ENCODE peak calls at places on chromosomes 13 and 19, in five cellular contexts. R is endothelial cell, I is anterior cingulate cortex, F is RPMI8226, U is iris pigment epithelial cell. N is an unnamed sample.

GRCh38 chr13:65836066-65836465 is 1394.1 kb downstream of the PCDH9 start:
- DNase-seq in R (no peak), U (peak), I (no peak), F (no peak), N (no peak)

GRCh38 chr13:113792236-113792770 is 33.3 kb downstream of the TMEM255B start:
- DNase-seq in R (no peak), I (no peak), F (no peak), U (no peak), N (no peak)

GRCh38 chr13:40477623-40478608 is 188.5 kb downstream of the FOXO1 start:
- DNase-seq in U (peak), I (no peak), F (no peak), R (peak), N (no peak)

GRCh38 chr19:49968279-49968922 is 7.4 kb upstream of the SIGLEC11 start:
- DNase-seq in U (no peak), F (no peak), I (no peak), R (no peak), N (no peak)

GRCh38 chr13:83878691-83879410 is 3.4 kb downstream of the SLITRK1 start:
- DNase-seq in U (no peak), R (no peak), I (peak), F (no peak), N (no peak)

GRCh38 chr13:100304241-100304640 is 215.3 kb downstream of the PCCA start:
- DNase-seq in I (no peak), U (no peak), F (no peak), R (no peak), N (no peak)

GRCh38 chr13:91312324-91312723 is 35.2 kb upstream of the MIR17HG start:
- DNase-seq in I (no peak), F (no peak), R (no peak), U (no peak), N (no peak)

GRCh38 chr13:68078457-68078856 is 848.3 kb upstream of the PCDH9 start:
- DNase-seq in R (no peak), I (no peak), U (no peak), F (no peak), N (no peak)

GRCh38 chr13:38394777-38395504 is 45.3 kb downstream of the UFM1 start:
- DNase-seq in R (no peak), F (no peak), U (peak), I (no peak), N (no peak)

GRCh38 chr13:60335531-60335930 is 61.5 kb upstream of the TDRD3 start:
- DNase-seq in I (no peak), R (no peak), U (peak), F (no peak), N (no peak)

GRCh38 chr19:412356-413355 is 3.7 kb upstream of the C2CD4C start:
- DNase-seq in U (peak), I (no peak), F (no peak), R (no peak), N (no peak)

GRCh38 chr13:71811344-71811743 is 55.7 kb downstream of the DACH1 start:
- DNase-seq in U (no peak), F (no peak), R (no peak), I (no peak), N (no peak)

GRCh38 chr19:56132316-56132822 is 8.7 kb upstream of the ZNF444 start:
- DNase-seq in U (peak), I (no peak), R (no peak), F (no peak), N (no peak)

GRCh38 chr13:99269627-99270252 is 11.6 kb upstream of the GPR18 start:
- DNase-seq in R (no peak), I (no peak), F (peak), U (peak), N (peak)

GRCh38 chr19:30222993-30223865 is 149.0 kb upstream of the ZNF536 start:
- DNase-seq in R (peak), U (no peak), F (no peak), I (no peak), N (no peak)

GRCh38 chr13:98571955-98572662 is 4.8 kb downstream of the STK24 start:
- DNase-seq in U (peak), I (no peak), F (peak), R (no peak), N (no peak)

GRCh38 chr13:99677388-99677951 is 176.2 kb downstream of the TM9SF2 start:
- DNase-seq in F (no peak), R (no peak), U (no peak), I (no peak), N (no peak)

GRCh38 chr19:52941941-52942370 is 18.7 kb upstream of the ZNF888 start:
- DNase-seq in R (no peak), F (peak), U (peak), I (no peak), N (peak)

GRCh38 chr13:112032186-112032835 is 34.6 kb upstream of the SOX1 start:
- DNase-seq in I (no peak), U (peak), R (no peak), F (no peak), N (no peak)

GRCh38 chr19:55172741-55173140 is 6.3 kb upstream of the DNAAF3 start:
- DNase-seq in I (no peak), F (no peak), U (peak), R (no peak), N (no peak)

GRCh38 chr19:14342809-14343208 is 38.4 kb upstream of the ADGRE5 start:
- DNase-seq in U (no peak), F (no peak), I (no peak), R (no peak), N (no peak)

GRCh38 chr19:42191855-42192254 is 25.6 kb downstream of the DEDD2 start:
- DNase-seq in R (no peak), F (no peak), I (no peak), U (peak), N (no peak)

GRCh38 chr13:29591310-29591709 is 4.2 kb downstream of the SLC7A1 start:
- DNase-seq in F (no peak), I (no peak), R (no peak), U (peak), N (no peak)

GRCh38 chr19:6610934-6611370 is 20.0 kb upstream of the CD70 start:
- DNase-seq in I (no peak), F (no peak), U (peak), R (no peak), N (no peak)

GRCh38 chr13:82565191-82565590 is 1317.1 kb downstream of the SLITRK1 start:
- DNase-seq in U (no peak), R (no peak), F (no peak), I (no peak), N (no peak)

GRCh38 chr19:12543855-12544254 is 7.4 kb downstream of the ZNF564 start:
- DNase-seq in F (no peak), I (no peak), U (peak), R (no peak), N (no peak)

N was measured in D341Med.